ENCODE peak calls at places on chromosomes 3 and 15, in nine cellular contexts. V is activated T-cell treated with anti-CD3 and anti-CD28 coated beads, Interleukin-2, amount 50 U/mL, for 48 hours; F is stimulated activated naive CD8-positive, alpha-beta T cell treated with anti-CD3 and anti-CD28 coated beads, Interleukin-15, Interleukin-2, amounts not matched to agents 100 U/mL and 50 U/mL, for 24 hours; T is GM06990; Y is endodermal cell; U is hepatocyte; X is dermis blood vessel endothelial cell; W is activated naive CD4-positive, alpha-beta T cell; E is endothelial cell of umbilical vein. P is an unnamed sample.

GRCh38 chr3:107674371-107674770 is 151.6 kb downstream of the BBX start:
- DNase-seq in F (no peak), V (no peak), W (no peak), U (no peak), E (no peak), T (no peak), X (no peak), Y (no peak), P (no peak)

GRCh38 chr3:66390013-66390412 is 110.8 kb downstream of the LRIG1 start:
- DNase-seq in T (no peak), V (no peak), X (no peak), F (no peak), U (no peak), E (no peak), W (no peak), Y (no peak), P (no peak)

GRCh38 chr15:52331490-52332240 is 36.1 kb upstream of the MYO5C start:
- DNase-seq in U (peak), W (no peak), F (peak), Y (peak), X (peak), T (peak), V (peak), E (peak), P (peak)

GRCh38 chr15:78930577-78931388 is 14.1 kb downstream of the CTSH start:
- DNase-seq in X (no peak), T (no peak), W (no peak), F (no peak), E (peak), Y (peak), V (no peak), U (peak), P (no peak)

GRCh38 chr3:65796676-65797075 is 242.0 kb downstream of the MAGI1 start:
- DNase-seq in F (no peak), V (no peak), U (no peak), T (no peak), W (no peak), E (no peak), X (no peak), Y (no peak), P (no peak)

GRCh38 chr3:127445581-127446368 is 144.8 kb downstream of the TPRA1 start:
- DNase-seq in Y (peak), F (no peak), T (no peak), E (no peak), X (no peak), W (no peak), U (no peak), V (no peak), P (no peak)

GRCh38 chr15:66066439-66066838 is 187.1 kb downstream of the MEGF11 start:
- DNase-seq in W (no peak), E (no peak), V (no peak), T (no peak), U (no peak), Y (peak), F (no peak), X (no peak), P (no peak)

GRCh38 chr3:42666577-42666998 is 13.1 kb downstream of the ZBTB47 start:
- DNase-seq in E (no peak), T (no peak), W (no peak), X (no peak), V (peak), F (no peak), U (no peak), Y (no peak), P (no peak)

GRCh38 chr3:44337253-44337652 is 1.3 kb upstream of the TCAIM start:
- DNase-seq in U (peak), T (no peak), V (no peak), Y (peak), E (no peak), W (no peak), X (peak), F (no peak), P (no peak)

GRCh38 chr3:12135029-12135634 is 23.6 kb downstream of the TIMP4 start:
- DNase-seq in W (peak), F (peak), X (peak), E (peak), V (peak), T (peak), Y (peak), U (peak), P (peak)

GRCh38 chr3:128327606-128328031 is 139.1 kb downstream of the DNAJB8 start:
- DNase-seq in U (no peak), E (no peak), Y (peak), T (no peak), W (no peak), F (no peak), X (no peak), V (no peak), P (no peak)

GRCh38 chr3:129626744-129627349 is 20.4 kb upstream of the PLXND1 start:
- DNase-seq in W (peak), E (peak), U (peak), X (peak), Y (peak), F (peak), V (peak), T (peak), P (peak)

GRCh38 chr3:128324911-128325592 is 141.6 kb downstream of the DNAJB8 start:
- DNase-seq in X (no peak), T (no peak), V (peak), E (no peak), Y (peak), W (no peak), U (no peak), F (no peak), P (no peak)

GRCh38 chr3:45321607-45322391 is 66.6 kb upstream of the LARS2 start:
- DNase-seq in V (no peak), X (no peak), Y (peak), T (no peak), W (no peak), U (no peak), E (no peak), F (no peak), P (no peak)

GRCh38 chr15:62248277-62248974 is 83.3 kb upstream of the C2CD4B start:
- DNase-seq in X (no peak), T (no peak), E (no peak), W (no peak), F (no peak), U (peak), V (no peak), Y (no peak), P (no peak)

GRCh38 chr3:134366928-134367352 is 7.3 kb downstream of the AMOTL2 start:
- DNase-seq in W (no peak), U (no peak), F (no peak), T (no peak), Y (peak), E (peak), V (no peak), X (no peak), P (no peak)

GRCh38 chr3:36729204-36730056 is 34.9 kb downstream of the DCLK3 start:
- DNase-seq in F (no peak), U (peak), Y (no peak), E (peak), X (peak), V (no peak), W (no peak), T (no peak), P (no peak)

GRCh38 chr3:139318431-139318816 is 25.4 kb upstream of the MRPS22 start:
- DNase-seq in E (no peak), U (no peak), T (no peak), W (no peak), Y (no peak), V (no peak), F (no peak), X (no peak), P (no peak)

GRCh38 chr3:172107403-172107802 is 68.0 kb downstream of the FNDC3B start:
- DNase-seq in V (peak), F (peak), T (peak), E (no peak), U (no peak), Y (no peak), W (no peak), X (no peak), P (peak)

GRCh38 chr3:105674437-105675065 is 194.3 kb downstream of the CBLB start:
- DNase-seq in T (no peak), F (no peak), W (no peak), V (no peak), E (no peak), X (no peak), Y (no peak), U (no peak), P (no peak)

P was measured in activated gamma-delta T cell treated with Interleukin-2 at 50 U/mL for 16 hours.